ENCODE peak calls at places on chromosomes 2 and 18, in six cellular contexts. T is SK-N-SH, H is HCT116, J is hepatocyte, A is GM23338, W is MM.1S. Q is an unnamed sample. For H3K4me1, the result is how much of the 10 kb centered on the place peaks cover.

GRCh38 chr18:46010676-46011075 is 43.5 kb upstream of the EPG5 start:
- DNase-seq in T (no peak), W (no peak), H (no peak), J (no peak), A (no peak), Q (no peak)

GRCh38 chr2:48346124-48346536 is 183.8 kb upstream of the STON1 start:
- DNase-seq in T (no peak), A (no peak), H (no peak), W (no peak), J (peak), Q (no peak)

GRCh38 chr2:12918841-12919445 is 202.2 kb downstream of the TRIB2 start:
- DNase-seq in T (no peak), W (no peak), H (no peak), A (no peak), J (no peak), Q (no peak)

GRCh38 chr18:34801769-34802168 is 91.7 kb downstream of the DTNA start:
- DNase-seq in T (no peak), H (no peak), J (peak), A (no peak), W (no peak), Q (no peak)

GRCh38 chr18:57843403-57843802 is 40.3 kb upstream of the ATP8B1 start:
- DNase-seq in J (no peak), H (no peak), W (no peak), T (no peak), A (no peak), Q (no peak)

GRCh38 chr18:74540689-74541421 is 6.6 kb downstream of the CNDP1 start:
- DNase-seq in H (no peak), W (no peak), J (no peak), A (no peak), T (no peak), Q (no peak)

GRCh38 chr2:191691016-191691725 is 13.2 kb downstream of the NABP1 start:
- DNase-seq in W (peak), J (peak), A (peak), T (peak), H (peak), Q (peak)

GRCh38 chr2:218003994-218004419 is 1.2 kb upstream of the TNS1 start:
- DNase-seq in A (no peak), W (no peak), H (no peak), J (peak), T (peak), Q (no peak)

GRCh38 chr2:16035747-16036745 is 95.7 kb downstream of the MYCN start:
- DNase-seq in W (no peak), H (no peak), J (no peak), A (no peak), T (no peak), Q (no peak)

GRCh38 chr2:179201884-179202283 is 62.7 kb downstream of the SESTD1 start:
- DNase-seq in A (peak), W (no peak), J (no peak), H (peak), T (no peak), Q (peak)

GRCh38 chr2:30250421-30250820 is 19.1 kb downstream of the LBH start:
- DNase-seq in A (no peak), W (no peak), J (no peak), H (no peak), T (no peak), Q (no peak)

GRCh38 chr18:61892683-61893303 is at the start of gene RNF152:
- DNase-seq in W (no peak), A (peak), H (no peak), T (peak), J (peak), Q (no peak)

GRCh38 chr2:149141046-149141445 is 102.5 kb downstream of the LYPD6B start:
- DNase-seq in A (no peak), J (peak), H (no peak), T (no peak), W (no peak), Q (no peak)

DNA sequence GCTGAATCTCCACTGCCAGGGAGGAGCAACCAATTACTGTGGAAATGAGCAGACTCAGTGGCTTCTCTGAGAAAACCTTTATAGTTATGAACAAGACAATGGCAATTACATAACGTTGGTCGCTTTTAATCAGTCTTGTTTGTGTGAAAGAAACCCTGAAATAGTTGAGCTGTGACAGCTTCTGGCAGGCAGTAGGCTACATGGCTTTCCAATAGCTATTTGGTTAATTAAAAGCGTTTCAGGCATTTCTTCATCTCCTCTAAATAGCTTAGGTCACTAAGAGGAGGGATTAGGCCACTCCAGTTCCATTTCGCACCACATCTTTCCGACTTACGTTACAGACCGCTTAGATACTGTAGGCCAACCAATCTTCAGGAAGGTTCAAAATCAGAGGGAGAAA is 794.4 kb upstream of the ID2 start:
- DNase-seq in H (no peak), A (no peak), W (no peak), J (no peak), T (no peak), Q (no peak)
- H3K4me1 ChIP-seq in H (under half), A (under half), W (under half), J (under half), T (under half), Q (under half)

GRCh38 chr2:235293060-235293459 is 200.8 kb upstream of the AGAP1 start:
- DNase-seq in T (no peak), J (no peak), H (no peak), A (no peak), W (no peak), Q (no peak)
- TF ChIP-seq EZH2phosphoT487 in T (no peak), J (no peak), H (no peak), A (no peak), W (no peak), Q (no peak)

DNA sequence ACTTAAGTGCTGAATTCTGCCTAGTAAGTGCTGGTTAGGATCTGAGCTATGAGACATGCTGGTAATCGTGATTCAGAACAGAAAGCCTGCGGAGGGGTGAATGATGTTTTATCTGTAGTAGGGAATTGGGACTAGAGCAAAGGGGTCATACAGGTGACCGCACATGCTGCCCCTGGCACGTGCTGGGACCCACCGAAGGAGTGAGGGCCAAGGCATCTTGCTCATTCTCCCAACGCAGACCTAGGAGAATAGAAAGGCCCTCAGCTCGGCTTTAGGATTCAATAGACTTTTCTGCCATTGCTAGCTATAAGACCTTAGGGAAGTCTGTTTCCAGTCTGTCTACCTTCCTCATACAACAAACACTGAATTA is 8.8 kb upstream of the SMAD7 start:
- DNase-seq in A (no peak), H (no peak), W (no peak), T (no peak), J (no peak), Q (no peak)
- H3K4me1 ChIP-seq in A (half or more), H (under half), W (under half), T (under half), J (under half), Q (under half)

GRCh38 chr2:138012082-138012481 is 47.8 kb downstream of the HNMT start:
- DNase-seq in J (no peak), H (no peak), T (no peak), W (no peak), A (no peak), Q (no peak)
- TF ChIP-seq EZH2phosphoT487 in J (no peak), H (no peak), T (no peak), W (no peak), A (no peak), Q (no peak)

GRCh38 chr2:197297772-197298318 is 12.7 kb downstream of the ANKRD44 start:
- DNase-seq in J (no peak), H (no peak), T (no peak), W (no peak), A (no peak), Q (peak)
- H3K4me1 ChIP-seq in J (under half), H (under half), T (under half), W (half or more), A (under half), Q (half or more)

DNA sequence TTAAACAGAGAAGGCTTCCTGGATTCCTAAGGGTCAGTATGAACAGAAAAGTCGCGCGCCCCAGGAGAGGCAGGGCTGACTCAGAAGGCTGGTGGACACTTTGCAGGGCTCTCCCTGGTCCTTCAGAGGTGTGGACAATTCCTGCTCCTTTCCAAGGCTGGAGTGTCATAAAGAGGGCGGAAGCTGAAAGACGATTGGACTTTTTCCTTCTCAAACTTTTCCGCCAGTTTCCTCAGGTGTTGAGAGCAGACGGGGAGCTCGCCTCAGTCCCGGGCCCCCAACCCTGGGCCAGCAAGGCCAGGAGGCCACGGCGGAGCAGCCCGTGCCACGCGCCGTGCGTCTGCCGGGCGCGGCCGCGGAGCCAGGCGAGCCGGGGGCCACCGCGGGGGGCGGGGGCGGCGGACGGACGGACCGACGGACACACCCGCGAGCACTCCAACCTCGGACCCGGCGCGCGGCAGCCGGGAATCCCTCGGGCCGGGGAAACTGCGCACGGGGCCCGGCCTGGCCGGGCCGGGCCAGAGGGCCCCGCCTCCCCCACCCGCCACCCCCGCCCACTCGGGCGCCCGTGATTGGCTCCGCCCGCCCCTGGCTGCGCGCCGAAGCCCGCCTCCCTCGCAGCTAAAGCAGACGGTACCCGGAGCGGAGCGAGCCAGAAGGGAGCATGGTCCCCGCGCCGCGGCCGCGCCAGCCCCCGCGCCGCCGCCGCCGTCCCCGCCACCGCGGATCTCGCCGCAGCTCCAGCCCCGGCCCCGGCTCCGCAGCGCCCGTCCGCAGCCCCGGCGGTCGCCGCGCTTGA is at the start of gene KLHL29:
- DNase-seq in W (peak), H (no peak), A (peak), J (peak), T (peak), Q (peak)
- TF ChIP-seq EZH2phosphoT487 in W (no peak), H (no peak), A (no peak), J (no peak), T (no peak), Q (no peak)

GRCh38 chr2:33141476-33141875 is 194.7 kb downstream of the LTBP1 start:
- DNase-seq in J (no peak), T (no peak), H (no peak), A (no peak), W (no peak), Q (no peak)
- H3K4me1 ChIP-seq in J (under half), T (under half), H (under half), A (under half), W (under half), Q (under half)

DNA sequence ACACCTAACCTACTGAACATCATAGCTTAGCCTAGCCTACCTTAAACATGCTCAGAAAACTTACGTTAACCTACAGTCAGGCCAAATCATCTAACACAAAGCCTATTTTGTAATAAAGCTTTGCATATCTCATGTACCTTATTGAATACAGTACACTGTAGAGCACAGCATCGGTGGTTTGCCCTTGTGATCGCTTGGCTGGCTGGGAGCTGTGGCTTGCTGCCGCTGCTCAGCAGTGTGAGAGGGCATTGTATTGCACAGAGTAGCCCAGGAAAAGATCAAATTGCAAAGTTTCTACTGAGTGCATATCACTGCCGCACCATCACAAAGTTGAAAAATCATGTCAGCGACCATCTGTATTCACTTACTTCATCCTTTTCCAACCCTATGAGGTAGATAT is 62.3 kb upstream of the NCK2 start:
- DNase-seq in J (no peak), T (no peak), H (no peak), A (no peak), W (no peak), Q (no peak)
- TF ChIP-seq EZH2phosphoT487 in J (no peak), T (no peak), H (no peak), A (no peak), W (no peak), Q (no peak)

Q was measured in OCI-LY7.